ENCODE peak calls at places on chromosome 3, in four cellular contexts. Q, Y, T and P are unnamed samples.
A peak's percentile ranks its signal among the peaks of the same experiment; 100 is the strongest.

GRCh38 chr3:148026009-148026588 is 616.9 kb downstream of the ZIC1 start:
- DNase-seq in T (no peak), Q (no peak), Y (no peak), P (no peak)

GRCh38 chr3:42376397-42376798 is 34.0 kb downstream of the LYZL4 start:
- DNase-seq in Y (peak; percentile 60), Q (no peak), T (no peak), P (no peak)

GRCh38 chr3:12515631-12516030 is 29.7 kb downstream of the MKRN2OS start:
- DNase-seq in T (no peak), Q (no peak), Y (no peak), P (no peak)

GRCh38 chr3:177459397-177459796 is 262.1 kb upstream of the TBL1XR1 start:
- DNase-seq in T (no peak), Y (peak; percentile 51), Q (no peak), P (no peak)

GRCh38 chr3:11498646-11499045 is 145.1 kb downstream of the VGLL4 start:
- DNase-seq in Q (no peak), T (no peak), Y (peak; percentile 84), P (no peak)

GRCh38 chr3:182315313-182315712 is 478.0 kb upstream of the ATP11B start:
- DNase-seq in Q (no peak), Y (no peak), T (no peak), P (no peak)

GRCh38 chr3:123734527-123734902 is 149.6 kb downstream of the MYLK start:
- DNase-seq in Y (no peak), T (no peak), Q (no peak), P (no peak)

GRCh38 chr3:188294823-188295487 is 141.0 kb downstream of the LPP start:
- DNase-seq in Y (peak; percentile 93), T (no peak), Q (no peak), P (no peak)

GRCh38 chr3:9781978-9782575 is 10.2 kb downstream of the TADA3 start:
- DNase-seq in Q (no peak), T (no peak), Y (no peak), P (no peak)

GRCh38 chr3:128012050-128012449 is 40.2 kb upstream of the SEC61A1 start:
- DNase-seq in T (no peak), Y (no peak), Q (no peak), P (no peak)

GRCh38 chr3:141979050-141979671 is 102.7 kb downstream of the ATP1B3 start:
- DNase-seq in T (no peak), Q (no peak), Y (peak; percentile 74), P (no peak)

GRCh38 chr3:170622369-170623159 is 36.7 kb upstream of the SLC7A14 start:
- DNase-seq in Y (peak; percentile 93), Q (no peak), T (peak; percentile 92), P (no peak)

GRCh38 chr3:128685001-128685726 is 34.5 kb upstream of the RPN1 start:
- DNase-seq in Q (no peak), T (no peak), Y (no peak), P (no peak)

GRCh38 chr3:186895406-186895805 is 34.9 kb upstream of the ST6GAL1 start:
- DNase-seq in Q (no peak), Y (no peak), T (no peak), P (no peak)

GRCh38 chr3:51670053-51670666 is 892 bp upstream of the TEX264 start:
- DNase-seq in Q (no peak), Y (no peak), T (no peak), P (no peak)

GRCh38 chr3:183988216-183988790 is 29.4 kb downstream of the ABCC5 start:
- DNase-seq in T (no peak), Y (no peak), Q (no peak), P (no peak)

GRCh38 chr3:15512173-15512572 is 9.3 kb downstream of the COLQ start:
- DNase-seq in Q (peak; percentile 15), Y (peak; percentile 53), T (peak; percentile 13), P (peak; percentile 14)

GRCh38 chr3:14508966-14509795 is 31.0 kb downstream of the GRIP2 start:
- DNase-seq in Q (no peak), Y (peak; percentile 42), T (peak; percentile 22), P (peak; percentile 83)

GRCh38 chr3:25665646-25666136 is 984 bp upstream of the TOP2B start:
- DNase-seq in T (no peak), Y (no peak), Q (no peak), P (no peak)

GRCh38 chr3:156433138-156433537 is 121.8 kb downstream of the SSR3 start:
- DNase-seq in T (no peak), Q (no peak), Y (peak; percentile 83), P (no peak)

GRCh38 chr3:149375164-149375823 is 2.2 kb downstream of the TM4SF1 start:
- DNase-seq in Y (no peak), Q (no peak), T (no peak), P (no peak)

GRCh38 chr3:5036536-5036833 is 57.2 kb downstream of the BHLHE40 start:
- DNase-seq in Q (no peak), Y (no peak), T (no peak), P (no peak)

GRCh38 chr3:171282041-171282440 is 178.2 kb downstream of the TNIK start:
- DNase-seq in T (no peak), Y (peak; percentile 98), Q (no peak), P (no peak)

GRCh38 chr3:184077881-184078280 is 19.0 kb upstream of the HTR3E start:
- DNase-seq in T (no peak), Q (no peak), Y (no peak), P (no peak)

GRCh38 chr3:172061724-172062184 is 22.4 kb downstream of the FNDC3B start:
- DNase-seq in Y (peak; percentile 54), Q (no peak), T (no peak), P (no peak)

GRCh38 chr3:151697496-151697895 is 36.2 kb upstream of the AADACL2 start:
- DNase-seq in Y (peak; percentile 68), Q (no peak), T (no peak), P (no peak)

GRCh38 chr3:101193957-101194356 is 126.4 kb downstream of the IMPG2 start:
- DNase-seq in Q (no peak), Y (peak; percentile 54), T (no peak), P (no peak)

GRCh38 chr3:99768126-99768525 is 49.5 kb upstream of the CMSS1 start:
- DNase-seq in T (no peak), Y (no peak), Q (no peak), P (no peak)

GRCh38 chr3:127815641-127816605 is 6.4 kb downstream of the MGLL start:
- DNase-seq in T (no peak), Y (no peak), Q (no peak), P (no peak)

GRCh38 chr3:168044049-168044448 is 51.7 kb downstream of the GOLIM4 start:
- DNase-seq in T (no peak), Q (no peak), Y (no peak), P (no peak)